ENCODE peak calls at places on chromosomes 3 and 15, in four cellular contexts. One of them, this sample, is unnamed.

GRCh38 chr3:45978348-45978747 is 17.3 kb downstream of the FYCO1 start:
- DNase-seq in BJ: no peak
- DNase-seq in fibroblast of lung: no peak
- DNase-seq in stomach: peak; percentile 96
- DNase-seq in this sample: no peak

GRCh38 chr3:174337227-174337626 is 521.9 kb upstream of the NAALADL2 start:
- DNase-seq in BJ: no peak
- DNase-seq in fibroblast of lung: no peak
- DNase-seq in stomach: no peak
- DNase-seq in this sample: no peak

GRCh38 chr3:59407425-59407824 is 357.6 kb upstream of the CFAP20DC start:
- DNase-seq in BJ: no peak
- DNase-seq in fibroblast of lung: no peak
- DNase-seq in stomach: no peak
- DNase-seq in this sample: no peak

GRCh38 chr15:27418729-27419128 is 447.7 kb downstream of the GABRG3 start:
- DNase-seq in BJ: no peak
- DNase-seq in fibroblast of lung: no peak
- DNase-seq in stomach: no peak
- DNase-seq in this sample: no peak

GRCh38 chr3:99108508-99108907 is 207.0 kb upstream of the DCBLD2 start:
- DNase-seq in BJ: peak; percentile 95
- DNase-seq in fibroblast of lung: peak; percentile 96
- DNase-seq in stomach: no peak
- DNase-seq in this sample: no peak

GRCh38 chr3:54580453-54580852 is 347.4 kb downstream of the LRTM1 start:
- DNase-seq in BJ: no peak
- DNase-seq in fibroblast of lung: no peak
- DNase-seq in stomach: no peak
- DNase-seq in this sample: no peak

GRCh38 chr3:99962703-99963102 is 145.0 kb downstream of the CMSS1 start:
- DNase-seq in BJ: no peak
- DNase-seq in fibroblast of lung: peak; percentile 83
- DNase-seq in stomach: no peak
- DNase-seq in this sample: no peak

GRCh38 chr15:46343527-46343926 is 708.7 kb downstream of the SQOR start:
- DNase-seq in BJ: no peak
- DNase-seq in fibroblast of lung: no peak
- DNase-seq in stomach: no peak
- DNase-seq in this sample: no peak

GRCh38 chr3:170476291-170476690 is 57.6 kb downstream of the CLDN11 start:
- DNase-seq in BJ: no peak
- DNase-seq in fibroblast of lung: no peak
- DNase-seq in stomach: no peak
- DNase-seq in this sample: no peak

GRCh38 chr15:85671156-85671555 is 123.6 kb downstream of the KLHL25 start:
- DNase-seq in BJ: no peak
- DNase-seq in fibroblast of lung: no peak
- DNase-seq in stomach: no peak
- DNase-seq in this sample: no peak

GRCh38 chr3:187281191-187281714 is 10.3 kb downstream of the MASP1 start:
- DNase-seq in BJ: peak; percentile 97
- DNase-seq in fibroblast of lung: peak; percentile 90
- DNase-seq in stomach: no peak
- DNase-seq in this sample: no peak

GRCh38 chr3:13770390-13771169 is 109.3 kb downstream of the WNT7A start:
- DNase-seq in BJ: no peak
- DNase-seq in fibroblast of lung: no peak
- DNase-seq in stomach: peak; percentile 19
- DNase-seq in this sample: no peak

GRCh38 chr3:20041197-20041780 is 1.0 kb downstream of the KAT2B start:
- DNase-seq in BJ: no peak
- DNase-seq in fibroblast of lung: peak; percentile 75
- DNase-seq in stomach: peak; percentile 87
- DNase-seq in this sample: peak; percentile 85
- TF ChIP-seq CTCF in BJ: no peak
- TF ChIP-seq CTCF in fibroblast of lung: no peak
- TF ChIP-seq CTCF in stomach: no peak
- TF ChIP-seq CTCF in this sample: no peak

DNA sequence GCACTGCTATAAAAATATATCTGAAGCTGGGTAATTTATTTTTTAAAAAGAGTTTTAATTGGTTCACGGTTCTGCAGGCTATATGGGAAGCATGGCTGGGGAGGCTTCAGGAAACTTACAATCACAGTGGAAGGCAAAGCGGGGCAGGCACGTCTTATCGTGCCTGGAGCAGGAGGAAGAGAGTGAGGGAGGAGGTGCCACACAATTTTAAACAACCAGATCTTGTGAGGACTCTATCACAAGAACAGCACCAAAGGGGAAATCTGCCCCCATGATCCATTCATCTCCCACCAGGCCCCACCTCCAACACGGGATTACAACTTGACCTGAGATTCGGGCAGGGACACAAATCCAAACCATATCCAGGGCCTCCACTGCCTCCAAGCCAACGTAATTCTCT is 75.0 kb downstream of the MCF2L2 start:
- DNase-seq in BJ: no peak
- DNase-seq in fibroblast of lung: no peak
- DNase-seq in stomach: no peak
- DNase-seq in this sample: no peak
- TF ChIP-seq CTCF in BJ: no peak
- TF ChIP-seq CTCF in fibroblast of lung: no peak
- TF ChIP-seq CTCF in stomach: no peak
- TF ChIP-seq CTCF in this sample: no peak

GRCh38 chr3:86388848-86389247 is 602.1 kb downstream of the VGLL3 start:
- DNase-seq in BJ: no peak
- DNase-seq in fibroblast of lung: no peak
- DNase-seq in stomach: no peak
- DNase-seq in this sample: no peak
- TF ChIP-seq CTCF in BJ: no peak
- TF ChIP-seq CTCF in fibroblast of lung: no peak
- TF ChIP-seq CTCF in stomach: no peak
- TF ChIP-seq CTCF in this sample: no peak

GRCh38 chr3:86990171-86990733 is 697 bp downstream of the VGLL3 start:
- DNase-seq in BJ: no peak
- DNase-seq in fibroblast of lung: no peak
- DNase-seq in stomach: peak; percentile 40
- DNase-seq in this sample: no peak
- TF ChIP-seq CTCF in BJ: no peak
- TF ChIP-seq CTCF in fibroblast of lung: no peak
- TF ChIP-seq CTCF in stomach: no peak
- TF ChIP-seq CTCF in this sample: no peak

GRCh38 chr3:144948711-144949110 is 977.1 kb downstream of the DIPK2A start:
- DNase-seq in BJ: no peak
- DNase-seq in fibroblast of lung: no peak
- DNase-seq in stomach: no peak
- DNase-seq in this sample: no peak

GRCh38 chr3:144953959-144954358 is 982.3 kb downstream of the DIPK2A start:
- DNase-seq in BJ: no peak
- DNase-seq in fibroblast of lung: no peak
- DNase-seq in stomach: no peak
- DNase-seq in this sample: no peak
- TF ChIP-seq CTCF in BJ: no peak
- TF ChIP-seq CTCF in fibroblast of lung: no peak
- TF ChIP-seq CTCF in stomach: no peak
- TF ChIP-seq CTCF in this sample: no peak

GRCh38 chr15:79197285-79197684 is 85.2 kb upstream of the ANKRD34C start:
- DNase-seq in BJ: no peak
- DNase-seq in fibroblast of lung: no peak
- DNase-seq in stomach: no peak
- DNase-seq in this sample: no peak

GRCh38 chr15:79194386-79194785 is 88.1 kb upstream of the ANKRD34C start:
- DNase-seq in BJ: no peak
- DNase-seq in fibroblast of lung: no peak
- DNase-seq in stomach: no peak
- DNase-seq in this sample: no peak

GRCh38 chr15:79193157-79193948 is 89.2 kb upstream of the ANKRD34C start:
- DNase-seq in BJ: no peak
- DNase-seq in fibroblast of lung: no peak
- DNase-seq in stomach: no peak
- DNase-seq in this sample: no peak

GRCh38 chr15:79195239-79195638 is 87.3 kb upstream of the ANKRD34C start:
- DNase-seq in BJ: no peak
- DNase-seq in fibroblast of lung: no peak
- DNase-seq in stomach: no peak
- DNase-seq in this sample: no peak

DNA sequence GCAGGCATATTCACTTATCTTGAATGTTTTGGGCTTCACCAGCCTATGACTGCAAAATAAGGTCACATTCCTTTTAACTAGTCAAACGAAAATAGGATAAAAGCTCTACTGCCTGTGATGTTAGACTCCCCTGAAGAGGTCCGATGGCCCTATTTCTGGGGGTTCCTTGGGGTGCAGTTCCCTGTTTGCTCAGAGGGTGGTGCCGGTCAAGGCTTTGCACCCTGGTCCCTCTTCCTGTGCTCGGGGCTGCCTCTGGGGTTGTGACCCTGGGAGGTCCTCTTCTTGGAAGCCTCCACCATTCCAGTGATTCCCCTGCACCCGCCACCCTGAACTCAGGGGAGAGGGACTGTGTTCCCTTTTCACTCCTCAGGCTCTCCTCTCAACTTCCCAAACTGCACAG is 86.7 kb upstream of the ANKRD34C start:
- DNase-seq in BJ: no peak
- DNase-seq in fibroblast of lung: no peak
- DNase-seq in stomach: no peak
- DNase-seq in this sample: no peak
- TF ChIP-seq CTCF in BJ: no peak
- TF ChIP-seq CTCF in fibroblast of lung: no peak
- TF ChIP-seq CTCF in stomach: no peak
- TF ChIP-seq CTCF in this sample: no peak

GRCh38 chr3:50251220-50251619 is 15.2 kb downstream of the GNAI2 start:
- DNase-seq in BJ: no peak
- DNase-seq in fibroblast of lung: peak; percentile 90
- DNase-seq in stomach: peak; percentile 67
- DNase-seq in this sample: no peak

GRCh38 chr3:50257990-50258389 is 11.0 kb upstream of the SEMA3B start:
- DNase-seq in BJ: no peak
- DNase-seq in fibroblast of lung: no peak
- DNase-seq in stomach: no peak
- DNase-seq in this sample: no peak

GRCh38 chr3:50255251-50255615 is 13.7 kb upstream of the SEMA3B start:
- DNase-seq in BJ: no peak
- DNase-seq in fibroblast of lung: no peak
- DNase-seq in stomach: no peak
- DNase-seq in this sample: no peak

GRCh38 chr3:50256978-50257890 is 11.7 kb upstream of the SEMA3B start:
- DNase-seq in BJ: no peak
- DNase-seq in fibroblast of lung: peak; percentile 37
- DNase-seq in stomach: peak; percentile 66
- DNase-seq in this sample: no peak

GRCh38 chr3:50254577-50255250 is 14.2 kb upstream of the SEMA3B start:
- DNase-seq in BJ: no peak
- DNase-seq in fibroblast of lung: peak; percentile 47
- DNase-seq in stomach: peak; percentile 64
- DNase-seq in this sample: no peak
- TF ChIP-seq CTCF in BJ: no peak
- TF ChIP-seq CTCF in fibroblast of lung: no peak
- TF ChIP-seq CTCF in stomach: no peak
- TF ChIP-seq CTCF in this sample: no peak

GRCh38 chr15:31444844-31445243 is 118.2 kb downstream of the KLF13 start:
- DNase-seq in BJ: no peak
- DNase-seq in fibroblast of lung: no peak
- DNase-seq in stomach: no peak
- DNase-seq in this sample: no peak
- TF ChIP-seq CTCF in BJ: no peak
- TF ChIP-seq CTCF in fibroblast of lung: no peak
- TF ChIP-seq CTCF in stomach: no peak
- TF ChIP-seq CTCF in this sample: no peak

GRCh38 chr15:69160141-69160975 is at the start of gene GLCE:
- DNase-seq in BJ: peak; percentile 73
- DNase-seq in fibroblast of lung: peak; percentile 95
- DNase-seq in stomach: peak; percentile 97
- DNase-seq in this sample: peak; percentile 99

GRCh38 chr15:69163124-69163669 is 2.8 kb downstream of the GLCE start:
- DNase-seq in BJ: no peak
- DNase-seq in fibroblast of lung: no peak
- DNase-seq in stomach: no peak
- DNase-seq in this sample: no peak

GRCh38 chr15:69159805-69160140 is 662 bp upstream of the GLCE start:
- DNase-seq in BJ: no peak
- DNase-seq in fibroblast of lung: no peak
- DNase-seq in stomach: no peak
- DNase-seq in this sample: no peak

GRCh38 chr15:69161878-69162213 is 1.4 kb downstream of the GLCE start:
- DNase-seq in BJ: no peak
- DNase-seq in fibroblast of lung: no peak
- DNase-seq in stomach: no peak
- DNase-seq in this sample: no peak

GRCh38 chr15:69160976-69161877 is 792 bp downstream of the GLCE start:
- DNase-seq in BJ: no peak
- DNase-seq in fibroblast of lung: peak; percentile 36
- DNase-seq in stomach: peak; percentile 29
- DNase-seq in this sample: no peak
- TF ChIP-seq CTCF in BJ: peak; percentile 51
- TF ChIP-seq CTCF in fibroblast of lung: peak; percentile 31
- TF ChIP-seq CTCF in stomach: no peak
- TF ChIP-seq CTCF in this sample: peak; percentile 44

This sample was measured in osteocyte.